ENCODE peak calls at places on chromosomes 6 and 20, in seven cellular contexts. R is stimulated activated CD8-positive, alpha-beta memory T cell treated with anti-CD3 and anti-CD28 coated beads, Interleukin-4, amount 100 ng/mL, for 1 hour; U is AG09309; B is stomach; O is Karpas-422; H is spleen; X is foreskin fibroblast. I is an unnamed sample.

GRCh38 chr20:58078741-58079522 is 149.5 kb downstream of the ANKRD60 start:
- DNase-seq in R (no peak), U (peak), B (no peak), O (no peak), H (no peak), X (peak), I (no peak)

GRCh38 chr6:26273673-26274595 is 91.1 kb upstream of the BTN3A2 start:
- DNase-seq in R (no peak), U (no peak), B (no peak), O (peak), H (no peak), X (peak), I (no peak)

GRCh38 chr6:107707346-107708270 is 116.5 kb downstream of the SCML4 start:
- DNase-seq in R (no peak), U (no peak), B (no peak), O (no peak), H (no peak), X (no peak), I (peak)

GRCh38 chr6:32166411-32167061 is 2.1 kb downstream of the EGFL8 start:
- DNase-seq in R (no peak), U (no peak), B (no peak), O (peak), H (peak), X (no peak), I (no peak)

GRCh38 chr6:9647599-9647998 is 767.3 kb downstream of the TFAP2A start:
- DNase-seq in R (no peak), U (no peak), B (no peak), O (no peak), H (no peak), X (no peak), I (no peak)

GRCh38 chr20:40477805-40478204 is 211.2 kb downstream of the MAFB start:
- DNase-seq in R (no peak), U (no peak), B (no peak), O (no peak), H (no peak), X (peak), I (no peak)

GRCh38 chr6:6595946-6596345 is 7.4 kb downstream of the LY86 start:
- DNase-seq in R (no peak), U (no peak), B (no peak), O (no peak), H (no peak), X (no peak), I (no peak)

GRCh38 chr6:4281341-4282293 is 146.2 kb upstream of the ECI2 start:
- DNase-seq in R (no peak), U (no peak), B (peak), O (no peak), H (peak), X (peak), I (peak)

GRCh38 chr6:116158641-116159040 is 32.7 kb upstream of the COL10A1 start:
- DNase-seq in R (no peak), U (no peak), B (no peak), O (no peak), H (no peak), X (peak), I (no peak)

GRCh38 chr6:41063884-41064285 is 8.3 kb downstream of the OARD1 start:
- DNase-seq in R (no peak), U (no peak), B (no peak), O (no peak), H (no peak), X (no peak), I (no peak)

GRCh38 chr6:149484733-149485700 is at the start of gene ZC3H12D:
- DNase-seq in R (peak), U (peak), B (peak), O (peak), H (peak), X (no peak), I (no peak)

GRCh38 chr6:117167520-117168271 is 97.7 kb upstream of the VGLL2 start:
- DNase-seq in R (no peak), U (no peak), B (no peak), O (no peak), H (no peak), X (no peak), I (no peak)

GRCh38 chr6:13711726-13712484 is at the start of gene RANBP9:
- DNase-seq in R (peak), U (peak), B (peak), O (peak), H (peak), X (peak), I (peak)

GRCh38 chr20:56426026-56426425 is 14.0 kb downstream of the CASS4 start:
- DNase-seq in R (no peak), U (no peak), B (no peak), O (no peak), H (no peak), X (no peak), I (no peak)

GRCh38 chr20:12997128-12997655 is 11.6 kb upstream of the SPTLC3 start:
- DNase-seq in R (no peak), U (no peak), B (no peak), O (no peak), H (no peak), X (no peak), I (no peak)

GRCh38 chr6:3659748-3660147 is 91.8 kb downstream of the PXDC1 start:
- DNase-seq in R (no peak), U (no peak), B (no peak), O (no peak), H (no peak), X (no peak), I (no peak)

GRCh38 chr20:51802170-51802745 is at the start of gene SALL4:
- DNase-seq in R (no peak), U (no peak), B (peak), O (no peak), H (no peak), X (peak), I (no peak)

GRCh38 chr6:109381007-109381746 is 1.1 kb downstream of the CD164 start:
- DNase-seq in R (no peak), U (no peak), B (no peak), O (peak), H (no peak), X (no peak), I (peak)

GRCh38 chr20:58130574-58130973 is 97.9 kb downstream of the ANKRD60 start:
- DNase-seq in R (no peak), U (no peak), B (no peak), O (no peak), H (no peak), X (no peak), I (no peak)

GRCh38 chr6:139590206-139590605 is 215.8 kb upstream of the CITED2 start:
- DNase-seq in R (no peak), U (no peak), B (peak), O (no peak), H (no peak), X (no peak), I (no peak)

GRCh38 chr6:122780114-122780513 is 598 bp downstream of the FABP7 start:
- DNase-seq in R (no peak), U (no peak), B (no peak), O (no peak), H (no peak), X (no peak), I (no peak)

GRCh38 chr20:58389324-58389967 is 417 bp downstream of the VAPB start:
- DNase-seq in R (peak), U (no peak), B (peak), O (peak), H (no peak), X (peak), I (peak)

GRCh38 chr6:3630258-3630828 is 121.2 kb downstream of the PXDC1 start:
- DNase-seq in R (no peak), U (no peak), B (no peak), O (no peak), H (no peak), X (no peak), I (peak)